ENCODE peak calls at places on chromosomes 3 and 15, in ten cellular contexts. One of them, this sample, is unnamed. For H3K4me1, the result is how much of the 10 kb centered on the place peaks cover.

GRCh38 chr3:116148881-116149530 is 296.3 kb downstream of the LSAMP start:
- DNase-seq in GM23248: peak
- DNase-seq in fibroblast of lung: peak
- DNase-seq in Peyer's patch: no peak
- DNase-seq in BE2C: no peak
- DNase-seq in PC-3: peak
- DNase-seq in endodermal cell: no peak
- DNase-seq in CD8-positive, alpha-beta T cell: no peak
- DNase-seq in H9: no peak
- DNase-seq in naive thymus-derived CD4-positive, alpha-beta T cell: no peak
- DNase-seq in this sample: no peak

GRCh38 chr3:106068795-106069194 is 200.0 kb upstream of the CBLB start:
- DNase-seq in GM23248: peak
- DNase-seq in fibroblast of lung: peak
- DNase-seq in Peyer's patch: no peak
- DNase-seq in BE2C: no peak
- DNase-seq in PC-3: no peak
- DNase-seq in endodermal cell: no peak
- DNase-seq in CD8-positive, alpha-beta T cell: no peak
- DNase-seq in H9: no peak
- DNase-seq in naive thymus-derived CD4-positive, alpha-beta T cell: no peak
- DNase-seq in this sample: no peak

GRCh38 chr15:84992157-84992940 is 10.7 kb downstream of the PDE8A start:
- DNase-seq in GM23248: peak
- DNase-seq in fibroblast of lung: peak
- DNase-seq in Peyer's patch: no peak
- DNase-seq in BE2C: no peak
- DNase-seq in PC-3: peak
- DNase-seq in endodermal cell: no peak
- DNase-seq in CD8-positive, alpha-beta T cell: no peak
- DNase-seq in H9: no peak
- DNase-seq in naive thymus-derived CD4-positive, alpha-beta T cell: no peak
- DNase-seq in this sample: no peak

GRCh38 chr15:100224206-100225185 is 117.3 kb downstream of the ADAMTS17 start:
- DNase-seq in GM23248: no peak
- DNase-seq in fibroblast of lung: no peak
- DNase-seq in Peyer's patch: no peak
- DNase-seq in BE2C: no peak
- DNase-seq in PC-3: no peak
- DNase-seq in endodermal cell: no peak
- DNase-seq in CD8-positive, alpha-beta T cell: no peak
- DNase-seq in H9: no peak
- DNase-seq in naive thymus-derived CD4-positive, alpha-beta T cell: peak
- DNase-seq in this sample: no peak

GRCh38 chr15:79593119-79593869 is 161.2 kb downstream of the MINAR1 start:
- DNase-seq in GM23248: peak
- DNase-seq in fibroblast of lung: peak
- DNase-seq in Peyer's patch: no peak
- DNase-seq in BE2C: peak
- DNase-seq in PC-3: peak
- DNase-seq in endodermal cell: peak
- DNase-seq in CD8-positive, alpha-beta T cell: no peak
- DNase-seq in H9: peak
- DNase-seq in naive thymus-derived CD4-positive, alpha-beta T cell: no peak
- DNase-seq in this sample: no peak

GRCh38 chr15:95604634-95605036 is 725.9 kb upstream of the NR2F2 start:
- DNase-seq in GM23248: peak
- DNase-seq in fibroblast of lung: peak
- DNase-seq in Peyer's patch: no peak
- DNase-seq in BE2C: no peak
- DNase-seq in PC-3: peak
- DNase-seq in endodermal cell: no peak
- DNase-seq in CD8-positive, alpha-beta T cell: no peak
- DNase-seq in H9: no peak
- DNase-seq in naive thymus-derived CD4-positive, alpha-beta T cell: no peak
- DNase-seq in this sample: no peak

GRCh38 chr3:165852710-165853109 is 15.5 kb upstream of the BCHE start:
- DNase-seq in GM23248: no peak
- DNase-seq in fibroblast of lung: no peak
- DNase-seq in Peyer's patch: no peak
- DNase-seq in BE2C: no peak
- DNase-seq in PC-3: peak
- DNase-seq in endodermal cell: no peak
- DNase-seq in CD8-positive, alpha-beta T cell: no peak
- DNase-seq in H9: no peak
- DNase-seq in naive thymus-derived CD4-positive, alpha-beta T cell: no peak
- DNase-seq in this sample: no peak

GRCh38 chr3:45137656-45138181 is 8.5 kb downstream of the CDCP1 start:
- DNase-seq in GM23248: peak
- DNase-seq in fibroblast of lung: no peak
- DNase-seq in Peyer's patch: no peak
- DNase-seq in BE2C: no peak
- DNase-seq in PC-3: peak
- DNase-seq in endodermal cell: peak
- DNase-seq in CD8-positive, alpha-beta T cell: no peak
- DNase-seq in H9: no peak
- DNase-seq in naive thymus-derived CD4-positive, alpha-beta T cell: no peak
- DNase-seq in this sample: no peak

GRCh38 chr3:4571690-4572334 is 78.7 kb downstream of the ITPR1 start:
- DNase-seq in GM23248: peak
- DNase-seq in fibroblast of lung: no peak
- DNase-seq in Peyer's patch: no peak
- DNase-seq in BE2C: no peak
- DNase-seq in PC-3: peak
- DNase-seq in endodermal cell: no peak
- DNase-seq in CD8-positive, alpha-beta T cell: no peak
- DNase-seq in H9: no peak
- DNase-seq in naive thymus-derived CD4-positive, alpha-beta T cell: no peak
- DNase-seq in this sample: no peak

GRCh38 chr15:38819343-38819858 is 254.8 kb upstream of the RASGRP1 start:
- DNase-seq in GM23248: no peak
- DNase-seq in fibroblast of lung: no peak
- DNase-seq in Peyer's patch: no peak
- DNase-seq in BE2C: no peak
- DNase-seq in PC-3: no peak
- DNase-seq in endodermal cell: no peak
- DNase-seq in CD8-positive, alpha-beta T cell: no peak
- DNase-seq in H9: no peak
- DNase-seq in naive thymus-derived CD4-positive, alpha-beta T cell: no peak
- DNase-seq in this sample: no peak

GRCh38 chr15:59611277-59612260 is at the start of gene GCNT3:
- DNase-seq in GM23248: peak
- DNase-seq in fibroblast of lung: peak
- DNase-seq in Peyer's patch: no peak
- DNase-seq in BE2C: no peak
- DNase-seq in PC-3: peak
- DNase-seq in endodermal cell: no peak
- DNase-seq in CD8-positive, alpha-beta T cell: no peak
- DNase-seq in H9: no peak
- DNase-seq in naive thymus-derived CD4-positive, alpha-beta T cell: no peak
- DNase-seq in this sample: no peak

GRCh38 chr15:46170326-46170725 is 535.5 kb downstream of the SQOR start:
- DNase-seq in GM23248: no peak
- DNase-seq in fibroblast of lung: no peak
- DNase-seq in Peyer's patch: no peak
- DNase-seq in BE2C: no peak
- DNase-seq in PC-3: peak
- DNase-seq in endodermal cell: no peak
- DNase-seq in CD8-positive, alpha-beta T cell: no peak
- DNase-seq in H9: no peak
- DNase-seq in naive thymus-derived CD4-positive, alpha-beta T cell: no peak
- DNase-seq in this sample: no peak

GRCh38 chr3:42709621-42710020 is 7.0 kb upstream of the HHATL start:
- DNase-seq in GM23248: no peak
- DNase-seq in fibroblast of lung: no peak
- DNase-seq in Peyer's patch: no peak
- DNase-seq in BE2C: no peak
- DNase-seq in PC-3: no peak
- DNase-seq in endodermal cell: no peak
- DNase-seq in CD8-positive, alpha-beta T cell: no peak
- DNase-seq in H9: no peak
- DNase-seq in naive thymus-derived CD4-positive, alpha-beta T cell: no peak
- DNase-seq in this sample: no peak

GRCh38 chr3:78430741-78431140 is 1337.1 kb downstream of the ROBO1 start:
- DNase-seq in GM23248: no peak
- DNase-seq in fibroblast of lung: peak
- DNase-seq in Peyer's patch: no peak
- DNase-seq in BE2C: no peak
- DNase-seq in PC-3: no peak
- DNase-seq in endodermal cell: no peak
- DNase-seq in CD8-positive, alpha-beta T cell: no peak
- DNase-seq in H9: no peak
- DNase-seq in naive thymus-derived CD4-positive, alpha-beta T cell: no peak
- DNase-seq in this sample: no peak

GRCh38 chr3:56357266-56357665 is 111.0 kb downstream of the ERC2 start:
- DNase-seq in GM23248: no peak
- DNase-seq in fibroblast of lung: no peak
- DNase-seq in Peyer's patch: no peak
- DNase-seq in BE2C: no peak
- DNase-seq in PC-3: no peak
- DNase-seq in endodermal cell: peak
- DNase-seq in CD8-positive, alpha-beta T cell: no peak
- DNase-seq in H9: peak
- DNase-seq in naive thymus-derived CD4-positive, alpha-beta T cell: no peak
- DNase-seq in this sample: no peak

GRCh38 chr3:3086239-3086638 is 23.9 kb downstream of the IL5RA start:
- DNase-seq in GM23248: no peak
- DNase-seq in fibroblast of lung: no peak
- DNase-seq in Peyer's patch: no peak
- DNase-seq in BE2C: no peak
- DNase-seq in PC-3: no peak
- DNase-seq in endodermal cell: no peak
- DNase-seq in CD8-positive, alpha-beta T cell: no peak
- DNase-seq in H9: no peak
- DNase-seq in naive thymus-derived CD4-positive, alpha-beta T cell: no peak
- DNase-seq in this sample: no peak

GRCh38 chr15:79874242-79874641 is 22.6 kb downstream of the MTHFS start:
- DNase-seq in GM23248: no peak
- DNase-seq in fibroblast of lung: no peak
- DNase-seq in Peyer's patch: no peak
- DNase-seq in BE2C: no peak
- DNase-seq in PC-3: peak
- DNase-seq in endodermal cell: no peak
- DNase-seq in CD8-positive, alpha-beta T cell: no peak
- DNase-seq in H9: no peak
- DNase-seq in naive thymus-derived CD4-positive, alpha-beta T cell: no peak
- DNase-seq in this sample: no peak

GRCh38 chr3:159839561-159840379 is 148.9 kb upstream of the IL12A start:
- DNase-seq in GM23248: no peak
- DNase-seq in fibroblast of lung: peak
- DNase-seq in Peyer's patch: no peak
- DNase-seq in BE2C: peak
- DNase-seq in PC-3: no peak
- DNase-seq in endodermal cell: peak
- DNase-seq in CD8-positive, alpha-beta T cell: no peak
- DNase-seq in H9: peak
- DNase-seq in naive thymus-derived CD4-positive, alpha-beta T cell: no peak
- DNase-seq in this sample: peak

GRCh38 chr15:60649845-60650548 is 171.1 kb upstream of the ICE2 start:
- DNase-seq in GM23248: peak
- DNase-seq in fibroblast of lung: no peak
- DNase-seq in Peyer's patch: no peak
- DNase-seq in BE2C: no peak
- DNase-seq in PC-3: no peak
- DNase-seq in endodermal cell: peak
- DNase-seq in CD8-positive, alpha-beta T cell: peak
- DNase-seq in H9: no peak
- DNase-seq in naive thymus-derived CD4-positive, alpha-beta T cell: peak
- DNase-seq in this sample: no peak

GRCh38 chr15:41565702-41566101 is 6.7 kb downstream of the TYRO3 start:
- DNase-seq in GM23248: no peak
- DNase-seq in fibroblast of lung: no peak
- DNase-seq in Peyer's patch: no peak
- DNase-seq in BE2C: no peak
- DNase-seq in PC-3: no peak
- DNase-seq in endodermal cell: no peak
- DNase-seq in CD8-positive, alpha-beta T cell: no peak
- DNase-seq in H9: no peak
- DNase-seq in naive thymus-derived CD4-positive, alpha-beta T cell: no peak
- DNase-seq in this sample: no peak
- H3K4me1 ChIP-seq in GM23248: under half
- H3K4me1 ChIP-seq in fibroblast of lung: under half
- H3K4me1 ChIP-seq in Peyer's patch: under half
- H3K4me1 ChIP-seq in BE2C: under half
- H3K4me1 ChIP-seq in PC-3: under half
- H3K4me1 ChIP-seq in endodermal cell: half or more
- H3K4me1 ChIP-seq in CD8-positive, alpha-beta T cell: under half
- H3K4me1 ChIP-seq in H9: under half
- H3K4me1 ChIP-seq in naive thymus-derived CD4-positive, alpha-beta T cell: under half
- H3K4me1 ChIP-seq in this sample: half or more

GRCh38 chr3:161355508-161355907 is 15.8 kb downstream of the SPTSSB start:
- DNase-seq in GM23248: no peak
- DNase-seq in fibroblast of lung: no peak
- DNase-seq in Peyer's patch: no peak
- DNase-seq in BE2C: no peak
- DNase-seq in PC-3: no peak
- DNase-seq in endodermal cell: no peak
- DNase-seq in CD8-positive, alpha-beta T cell: no peak
- DNase-seq in H9: no peak
- DNase-seq in naive thymus-derived CD4-positive, alpha-beta T cell: no peak
- DNase-seq in this sample: no peak
- H3K4me1 ChIP-seq in GM23248: under half
- H3K4me1 ChIP-seq in fibroblast of lung: under half
- H3K4me1 ChIP-seq in Peyer's patch: under half
- H3K4me1 ChIP-seq in BE2C: under half
- H3K4me1 ChIP-seq in PC-3: under half
- H3K4me1 ChIP-seq in endodermal cell: under half
- H3K4me1 ChIP-seq in CD8-positive, alpha-beta T cell: under half
- H3K4me1 ChIP-seq in H9: under half
- H3K4me1 ChIP-seq in naive thymus-derived CD4-positive, alpha-beta T cell: under half
- H3K4me1 ChIP-seq in this sample: under half

DNA sequence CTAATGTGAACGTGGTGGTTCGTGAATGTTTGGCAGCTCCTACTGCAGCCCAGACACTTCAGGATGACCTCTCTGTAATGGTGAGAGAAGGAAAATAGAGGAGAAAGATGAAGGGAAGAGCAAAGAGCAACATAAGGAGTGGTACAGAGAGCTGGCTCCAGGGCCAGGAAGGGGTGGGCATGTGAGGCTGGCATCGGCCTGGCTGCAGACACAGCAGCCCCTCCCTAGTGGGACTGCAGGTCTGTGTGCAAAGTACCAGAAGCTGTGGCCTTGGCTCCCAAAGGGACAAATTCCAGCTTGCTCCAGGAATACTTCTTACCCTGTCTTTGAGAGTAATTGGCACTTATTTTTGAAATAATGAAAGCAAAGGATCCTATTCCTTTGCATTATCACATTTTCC is 10.0 kb downstream of the FSTL1 start:
- DNase-seq in GM23248: no peak
- DNase-seq in fibroblast of lung: no peak
- DNase-seq in Peyer's patch: no peak
- DNase-seq in BE2C: no peak
- DNase-seq in PC-3: no peak
- DNase-seq in endodermal cell: peak
- DNase-seq in CD8-positive, alpha-beta T cell: no peak
- DNase-seq in H9: no peak
- DNase-seq in naive thymus-derived CD4-positive, alpha-beta T cell: no peak
- DNase-seq in this sample: no peak
- H3K4me1 ChIP-seq in GM23248: half or more
- H3K4me1 ChIP-seq in fibroblast of lung: under half
- H3K4me1 ChIP-seq in Peyer's patch: under half
- H3K4me1 ChIP-seq in BE2C: under half
- H3K4me1 ChIP-seq in PC-3: half or more
- H3K4me1 ChIP-seq in endodermal cell: under half
- H3K4me1 ChIP-seq in CD8-positive, alpha-beta T cell: under half
- H3K4me1 ChIP-seq in H9: under half
- H3K4me1 ChIP-seq in naive thymus-derived CD4-positive, alpha-beta T cell: under half
- H3K4me1 ChIP-seq in this sample: under half

GRCh38 chr3:14406762-14407161 is 4.4 kb downstream of the SLC6A6 start:
- DNase-seq in GM23248: no peak
- DNase-seq in fibroblast of lung: no peak
- DNase-seq in Peyer's patch: no peak
- DNase-seq in BE2C: no peak
- DNase-seq in PC-3: no peak
- DNase-seq in endodermal cell: no peak
- DNase-seq in CD8-positive, alpha-beta T cell: no peak
- DNase-seq in H9: no peak
- DNase-seq in naive thymus-derived CD4-positive, alpha-beta T cell: no peak
- DNase-seq in this sample: no peak
- H3K4me1 ChIP-seq in GM23248: under half
- H3K4me1 ChIP-seq in fibroblast of lung: under half
- H3K4me1 ChIP-seq in Peyer's patch: under half
- H3K4me1 ChIP-seq in BE2C: under half
- H3K4me1 ChIP-seq in PC-3: half or more
- H3K4me1 ChIP-seq in endodermal cell: under half
- H3K4me1 ChIP-seq in CD8-positive, alpha-beta T cell: under half
- H3K4me1 ChIP-seq in H9: under half
- H3K4me1 ChIP-seq in naive thymus-derived CD4-positive, alpha-beta T cell: under half
- H3K4me1 ChIP-seq in this sample: under half

This sample was measured in testis.